ENCODE peak calls at places on chromosomes 16 and 17, in five cellular contexts. S, H, D, W and J are unnamed samples.

GRCh38 chr17:22467720-22468119 is 775.4 kb downstream of the KCNJ18 start:
- DNase-seq in H (no peak), D (no peak), W (no peak), S (no peak), J (no peak)

GRCh38 chr17:81534157-81535006 is 6.2 kb downstream of the FSCN2 start:
- DNase-seq in S (no peak), H (no peak), W (no peak), D (no peak), J (no peak)

GRCh38 chr16:66440271-66440802 is 13.2 kb downstream of the BEAN1 start:
- DNase-seq in H (no peak), S (no peak), D (no peak), W (no peak), J (no peak)

GRCh38 chr17:38705803-38706624 is 941 bp downstream of the MLLT6 start:
- DNase-seq in H (no peak), D (peak), S (no peak), W (no peak), J (peak)

GRCh38 chr17:1416414-1416813 is 16.4 kb upstream of the YWHAE start:
- DNase-seq in S (no peak), W (no peak), H (no peak), D (no peak), J (no peak)

GRCh38 chr17:66191607-66192377 is at the start of gene CEP112:
- DNase-seq in W (peak), S (peak), D (peak), H (no peak), J (peak)

GRCh38 chr16:27724491-27724878 is 174.5 kb downstream of the KATNIP start:
- DNase-seq in W (no peak), H (no peak), D (no peak), S (no peak), J (no peak)

GRCh38 chr16:64718481-64718880 is 403.4 kb downstream of the CDH11 start:
- DNase-seq in W (no peak), S (no peak), D (no peak), H (no peak), J (no peak)

GRCh38 chr16:9151074-9151473 is 59.6 kb downstream of the HAPSTR1 start:
- DNase-seq in H (no peak), D (no peak), W (no peak), S (no peak), J (no peak)

GRCh38 chr16:5490499-5490898 is 392.9 kb upstream of the EEF2KMT start:
- DNase-seq in S (no peak), W (peak), D (peak), H (no peak), J (peak)

GRCh38 chr17:69819316-69820087 is 255.5 kb upstream of the KCNJ16 start:
- DNase-seq in W (no peak), S (peak), D (no peak), H (no peak), J (no peak)

DNA sequence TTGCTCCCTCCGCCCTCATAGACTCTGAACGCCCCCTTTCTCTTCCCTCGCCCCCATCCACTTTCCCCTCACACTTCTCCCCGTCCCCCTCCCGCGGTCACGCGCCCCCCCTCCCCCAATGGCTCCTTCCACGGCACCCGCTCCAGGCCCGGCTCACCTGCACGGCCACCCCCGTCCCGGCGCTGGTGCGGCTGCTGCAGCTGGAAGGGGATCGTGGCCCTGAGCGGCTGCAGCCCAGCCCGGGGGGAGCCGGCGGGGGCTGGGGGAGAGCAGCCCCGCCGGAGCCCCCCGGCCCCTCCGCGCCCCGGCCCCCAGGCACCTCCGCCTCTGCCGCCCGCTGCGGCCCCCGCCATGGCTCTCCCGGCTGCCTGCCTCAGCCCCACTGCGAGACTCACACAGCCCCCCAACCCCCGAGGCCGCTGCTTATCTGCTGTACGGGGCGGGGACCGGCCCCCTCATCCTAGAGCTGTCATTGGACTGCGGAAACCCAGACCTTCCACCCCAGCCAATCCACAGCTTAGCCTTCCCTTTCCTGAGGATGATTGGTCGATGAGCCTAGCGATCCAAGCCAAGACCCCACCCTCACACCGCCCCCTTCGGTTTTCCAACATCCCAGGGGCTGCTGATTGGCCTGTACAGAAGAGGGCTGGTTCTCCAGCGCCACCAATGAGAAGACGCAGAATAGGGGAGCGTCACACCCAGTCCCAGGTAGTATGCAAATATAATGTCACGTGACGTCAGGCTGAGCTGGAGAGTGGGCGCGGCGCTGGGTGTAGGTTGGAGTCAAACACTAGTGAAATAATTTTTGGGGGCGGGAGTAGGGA is at the start of gene FAM117A:
- DNase-seq in H (peak), D (peak), S (peak), W (peak), J (peak)
- TF ChIP-seq POLR2A in H (peak), D (peak), S (peak), W (peak), J (peak)

GRCh38 chr17:50130778-50131317 is 888 bp upstream of the SAMD14 start:
- DNase-seq in D (peak), S (no peak), H (no peak), W (no peak), J (peak)
- TF ChIP-seq BHLHE40 in D (no peak), S (no peak), H (no peak), W (no peak), J (no peak)

GRCh38 chr17:76240461-76241204 is at the start of gene RNF157:
- DNase-seq in H (no peak), D (peak), S (peak), W (peak), J (peak)
- TF ChIP-seq POLR2A in H (no peak), D (no peak), S (no peak), W (peak), J (peak)

DNA sequence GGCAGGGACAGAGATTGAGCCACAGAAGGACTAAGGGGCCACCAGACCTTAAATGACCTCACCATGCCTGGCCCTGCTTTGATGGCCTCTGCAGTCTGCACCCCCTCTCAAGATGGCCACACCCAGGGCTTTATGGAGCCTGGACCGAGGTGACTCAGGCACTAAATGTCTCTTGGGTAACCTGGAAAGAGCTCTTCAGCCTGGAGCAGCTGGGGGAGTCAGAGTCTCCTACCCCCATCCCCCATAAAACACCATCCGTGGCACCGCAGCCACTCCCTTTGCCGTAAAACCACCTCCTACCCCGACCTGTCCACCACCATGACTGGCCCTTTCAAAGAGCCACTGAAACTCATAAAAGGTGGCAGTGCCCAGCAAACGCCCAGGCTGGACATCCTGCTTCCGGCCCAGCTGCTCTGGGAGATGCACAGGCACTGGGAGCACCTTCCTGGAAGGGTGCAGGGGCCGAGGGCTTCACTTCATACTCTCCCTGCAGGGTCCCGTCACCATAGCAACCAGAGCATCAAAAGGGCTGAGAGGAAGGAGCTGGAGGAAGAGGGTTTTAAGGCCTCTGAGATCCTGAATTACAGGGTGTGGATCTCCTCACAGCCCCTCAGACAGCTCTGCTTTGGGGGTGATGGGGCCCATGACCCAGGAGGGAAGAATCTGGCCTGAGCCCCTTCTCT is 22.3 kb downstream of the FOXN1 start:
- DNase-seq in H (no peak), W (peak), S (no peak), D (no peak), J (no peak)
- TF ChIP-seq BHLHE40 in H (no peak), W (no peak), S (no peak), D (no peak), J (no peak)

GRCh38 chr16:1768061-1768766 is 3.1 kb downstream of the NME3 start:
- DNase-seq in D (no peak), S (no peak), H (no peak), W (no peak), J (no peak)
- TF ChIP-seq POLR2A in D (no peak), S (no peak), H (peak), W (no peak), J (no peak)

DNA sequence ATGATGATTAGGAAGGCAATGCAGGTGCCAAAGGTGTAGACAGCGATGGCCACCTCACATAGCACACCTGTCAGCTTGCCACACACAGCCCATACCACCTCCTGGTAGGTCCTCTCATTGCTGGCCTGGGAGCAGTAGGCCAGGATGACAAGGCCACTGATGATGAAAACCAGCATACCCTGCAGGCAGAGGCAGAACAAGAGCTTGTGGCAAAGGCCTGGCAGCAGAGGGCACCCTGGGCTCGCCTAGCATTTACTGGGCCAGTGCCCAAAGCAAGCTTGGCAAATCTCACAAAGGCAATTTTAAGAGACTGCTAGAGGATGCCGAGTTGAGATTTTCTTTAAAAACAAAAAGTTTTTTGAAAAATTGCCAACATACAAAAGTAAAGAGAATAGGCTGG is 5.9 kb downstream of the SLC38A7 start:
- DNase-seq in S (no peak), H (no peak), W (no peak), D (no peak), J (no peak)
- TF ChIP-seq BHLHE40 in S (no peak), H (no peak), W (no peak), D (no peak), J (no peak)